ENCODE peak calls at places on chromosome 6, in four cellular contexts. One of them, this sample, is unnamed. For H3K9me3, the result is how much of the 10 kb centered on the place peaks cover.

GRCh38 chr6:138162104-138162946 is 586 bp downstream of the ARFGEF3 start:
- DNase-seq in transverse colon: peak
- DNase-seq in hepatocyte: peak
- DNase-seq in MM.1S: peak
- DNase-seq in this sample: peak

GRCh38 chr6:149467265-149467664 is 17.5 kb downstream of the ZC3H12D start:
- DNase-seq in transverse colon: no peak
- DNase-seq in hepatocyte: no peak
- DNase-seq in MM.1S: no peak
- DNase-seq in this sample: no peak

GRCh38 chr6:31094389-31094881 is 17.9 kb downstream of the C6orf15 start:
- DNase-seq in transverse colon: peak
- DNase-seq in hepatocyte: no peak
- DNase-seq in MM.1S: peak
- DNase-seq in this sample: no peak

GRCh38 chr6:112939543-112939942 is 592.4 kb downstream of the RFPL4B start:
- DNase-seq in transverse colon: no peak
- DNase-seq in hepatocyte: no peak
- DNase-seq in MM.1S: no peak
- DNase-seq in this sample: peak

GRCh38 chr6:10809098-10809497 is 29.2 kb downstream of the MAK start:
- DNase-seq in transverse colon: no peak
- DNase-seq in hepatocyte: no peak
- DNase-seq in MM.1S: no peak
- DNase-seq in this sample: no peak

GRCh38 chr6:29797120-29797519 is 30.5 kb upstream of the HLA-G start:
- DNase-seq in transverse colon: no peak
- DNase-seq in hepatocyte: peak
- DNase-seq in MM.1S: no peak
- DNase-seq in this sample: no peak

GRCh38 chr6:63295553-63295952 is 24.2 kb downstream of the LGSN start:
- DNase-seq in transverse colon: no peak
- DNase-seq in hepatocyte: no peak
- DNase-seq in MM.1S: no peak
- DNase-seq in this sample: no peak

GRCh38 chr6:34381086-34381485 is 11.4 kb downstream of the NUDT3 start:
- DNase-seq in transverse colon: no peak
- DNase-seq in hepatocyte: no peak
- DNase-seq in MM.1S: no peak
- DNase-seq in this sample: no peak

GRCh38 chr6:3456395-3456767 is 469 bp downstream of the SLC22A23 start:
- DNase-seq in transverse colon: no peak
- DNase-seq in hepatocyte: no peak
- DNase-seq in MM.1S: peak
- DNase-seq in this sample: no peak

GRCh38 chr6:99603421-99604160 is 3.0 kb upstream of the PRDM13 start:
- DNase-seq in transverse colon: no peak
- DNase-seq in hepatocyte: peak
- DNase-seq in MM.1S: no peak
- DNase-seq in this sample: no peak

GRCh38 chr6:157610451-157610999 is 212.5 kb upstream of the SNX9 start:
- DNase-seq in transverse colon: no peak
- DNase-seq in hepatocyte: no peak
- DNase-seq in MM.1S: no peak
- DNase-seq in this sample: no peak

GRCh38 chr6:2658788-2659187 is 91.9 kb downstream of the MYLK4 start:
- DNase-seq in transverse colon: no peak
- DNase-seq in hepatocyte: peak
- DNase-seq in MM.1S: no peak
- DNase-seq in this sample: no peak

GRCh38 chr6:169898788-169899480 is 147.5 kb downstream of the ERMARD start:
- DNase-seq in transverse colon: no peak
- DNase-seq in hepatocyte: no peak
- DNase-seq in MM.1S: no peak
- DNase-seq in this sample: no peak

GRCh38 chr6:24469829-24470228 is 19.5 kb downstream of the GPLD1 start:
- DNase-seq in transverse colon: no peak
- DNase-seq in hepatocyte: no peak
- DNase-seq in MM.1S: no peak
- DNase-seq in this sample: no peak

GRCh38 chr6:24477070-24477469 is 12.3 kb downstream of the GPLD1 start:
- DNase-seq in transverse colon: no peak
- DNase-seq in hepatocyte: no peak
- DNase-seq in MM.1S: no peak
- DNase-seq in this sample: no peak

GRCh38 chr6:24476631-24477030 is 12.7 kb downstream of the GPLD1 start:
- DNase-seq in transverse colon: no peak
- DNase-seq in hepatocyte: no peak
- DNase-seq in MM.1S: no peak
- DNase-seq in this sample: no peak

GRCh38 chr6:24472181-24472580 is 17.2 kb downstream of the GPLD1 start:
- DNase-seq in transverse colon: no peak
- DNase-seq in hepatocyte: no peak
- DNase-seq in MM.1S: no peak
- DNase-seq in this sample: no peak
- H3K27ac ChIP-seq in transverse colon: no peak
- H3K27ac ChIP-seq in hepatocyte: no peak
- H3K27ac ChIP-seq in MM.1S: no peak
- H3K27ac ChIP-seq in this sample: no peak

GRCh38 chr6:167654389-167654788 is 172.3 kb upstream of the AFDN start:
- DNase-seq in transverse colon: no peak
- DNase-seq in hepatocyte: no peak
- DNase-seq in MM.1S: no peak
- DNase-seq in this sample: no peak
- H3K9me3 ChIP-seq in transverse colon: under half
- H3K9me3 ChIP-seq in hepatocyte: under half
- H3K9me3 ChIP-seq in MM.1S: under half
- H3K9me3 ChIP-seq in this sample: under half

DNA sequence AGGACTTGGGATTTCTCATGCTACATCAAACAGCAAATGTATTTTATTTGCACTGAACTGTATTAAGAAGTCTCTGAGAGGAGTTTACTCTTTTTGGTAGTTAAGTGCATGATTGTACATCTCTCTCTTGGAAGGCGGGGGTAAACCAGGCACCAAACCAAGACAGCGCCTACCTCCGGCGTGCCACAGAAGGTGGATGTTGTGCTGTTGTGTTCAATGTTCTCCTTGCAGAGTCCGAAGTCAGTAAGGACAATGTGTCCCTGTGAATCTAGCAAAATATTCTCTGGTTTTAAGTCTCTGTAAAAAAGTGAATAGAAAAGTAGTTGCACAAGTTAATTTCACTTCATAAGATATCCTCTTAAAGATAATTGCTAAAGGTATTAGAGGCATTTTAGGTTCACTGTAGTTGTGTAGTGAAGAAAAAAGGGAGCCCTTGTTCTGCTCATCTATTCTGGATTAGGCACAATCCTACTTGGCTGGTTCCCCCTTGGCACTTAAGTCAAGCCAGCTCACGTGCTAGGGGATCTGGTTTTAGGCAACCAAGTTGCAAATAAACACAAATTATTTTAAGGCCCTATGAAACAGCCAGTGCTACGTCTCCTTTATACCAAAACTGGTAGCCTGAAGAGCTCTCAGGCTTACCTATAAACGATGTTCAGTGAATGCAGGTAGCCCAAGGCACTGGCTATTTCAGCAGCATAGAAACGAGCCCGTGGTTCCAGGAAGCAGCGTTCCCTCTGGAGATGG is 119.8 kb upstream of the SLC2A12 start:
- DNase-seq in transverse colon: no peak
- DNase-seq in hepatocyte: no peak
- DNase-seq in MM.1S: no peak
- DNase-seq in this sample: no peak
- H3K27ac ChIP-seq in transverse colon: peak
- H3K27ac ChIP-seq in hepatocyte: peak
- H3K27ac ChIP-seq in MM.1S: no peak
- H3K27ac ChIP-seq in this sample: peak

DNA sequence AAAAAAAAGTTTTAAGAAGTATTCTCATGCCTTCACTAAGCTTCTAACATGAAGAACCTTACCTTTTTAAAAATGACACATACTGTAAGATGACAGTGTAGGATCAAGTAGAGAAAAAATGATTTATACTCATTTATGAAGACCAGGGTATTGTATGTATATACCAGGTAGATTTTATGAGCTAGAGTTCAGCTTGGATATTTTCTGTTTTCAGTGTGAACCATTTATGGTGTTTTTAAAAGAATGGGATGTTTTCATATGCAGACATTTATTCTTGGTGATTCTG is 24.4 kb downstream of the DUSP22 start:
- DNase-seq in transverse colon: no peak
- DNase-seq in hepatocyte: no peak
- DNase-seq in MM.1S: no peak
- DNase-seq in this sample: no peak
- H3K9me3 ChIP-seq in transverse colon: under half
- H3K9me3 ChIP-seq in hepatocyte: under half
- H3K9me3 ChIP-seq in MM.1S: under half
- H3K9me3 ChIP-seq in this sample: under half

This sample was measured in thyroid gland.